ENCODE peak calls at places on chromosome 3, in five cellular contexts. One of them, this sample, is unnamed.

GRCh38 chr3:196966526-196967401 is 1.9 kb downstream of the PIGZ start:
- DNase-seq in Calu3: no peak
- DNase-seq in brain pericyte: no peak
- DNase-seq in T follicular helper cell: no peak
- DNase-seq in DMS153: no peak
- DNase-seq in this sample: no peak

GRCh38 chr3:134708671-134709070 is 57.8 kb upstream of the KY start:
- DNase-seq in Calu3: no peak
- DNase-seq in brain pericyte: no peak
- DNase-seq in T follicular helper cell: no peak
- DNase-seq in DMS153: no peak
- DNase-seq in this sample: no peak

GRCh38 chr3:53264718-53265117 is 8.9 kb upstream of the TKT start:
- DNase-seq in Calu3: no peak
- DNase-seq in brain pericyte: no peak
- DNase-seq in T follicular helper cell: no peak
- DNase-seq in DMS153: no peak
- DNase-seq in this sample: no peak

GRCh38 chr3:107206141-107206540 is 171.1 kb upstream of the CCDC54 start:
- DNase-seq in Calu3: peak
- DNase-seq in brain pericyte: no peak
- DNase-seq in T follicular helper cell: no peak
- DNase-seq in DMS153: no peak
- DNase-seq in this sample: no peak

GRCh38 chr3:150806436-150806835 is 43.5 kb upstream of the SIAH2 start:
- DNase-seq in Calu3: no peak
- DNase-seq in brain pericyte: no peak
- DNase-seq in T follicular helper cell: no peak
- DNase-seq in DMS153: no peak
- DNase-seq in this sample: no peak

GRCh38 chr3:31743690-31744089 is 211.0 kb downstream of the STT3B start:
- DNase-seq in Calu3: no peak
- DNase-seq in brain pericyte: no peak
- DNase-seq in T follicular helper cell: no peak
- DNase-seq in DMS153: peak
- DNase-seq in this sample: peak

GRCh38 chr3:64852738-64853137 is 164.9 kb upstream of the ADAMTS9 start:
- DNase-seq in Calu3: no peak
- DNase-seq in brain pericyte: no peak
- DNase-seq in T follicular helper cell: no peak
- DNase-seq in DMS153: no peak
- DNase-seq in this sample: no peak

GRCh38 chr3:150168694-150169093 is 198.0 kb upstream of the PFN2 start:
- DNase-seq in Calu3: no peak
- DNase-seq in brain pericyte: no peak
- DNase-seq in T follicular helper cell: no peak
- DNase-seq in DMS153: no peak
- DNase-seq in this sample: no peak

GRCh38 chr3:29759021-29759359 is 478.1 kb downstream of the RBMS3 start:
- DNase-seq in Calu3: no peak
- DNase-seq in brain pericyte: no peak
- DNase-seq in T follicular helper cell: no peak
- DNase-seq in DMS153: no peak
- DNase-seq in this sample: no peak

GRCh38 chr3:135089451-135089850 is 294.4 kb downstream of the EPHB1 start:
- DNase-seq in Calu3: no peak
- DNase-seq in brain pericyte: no peak
- DNase-seq in T follicular helper cell: no peak
- DNase-seq in DMS153: no peak
- DNase-seq in this sample: no peak

GRCh38 chr3:129348734-129349133 is 70.1 kb downstream of the HMCES start:
- DNase-seq in Calu3: no peak
- DNase-seq in brain pericyte: no peak
- DNase-seq in T follicular helper cell: no peak
- DNase-seq in DMS153: no peak
- DNase-seq in this sample: no peak

GRCh38 chr3:76063019-76063418 is 277.7 kb upstream of the ZNF717 start:
- DNase-seq in Calu3: no peak
- DNase-seq in brain pericyte: no peak
- DNase-seq in T follicular helper cell: no peak
- DNase-seq in DMS153: no peak
- DNase-seq in this sample: peak

GRCh38 chr3:169362261-169362660 is 301.3 kb downstream of the MECOM start:
- DNase-seq in Calu3: peak
- DNase-seq in brain pericyte: no peak
- DNase-seq in T follicular helper cell: no peak
- DNase-seq in DMS153: no peak
- DNase-seq in this sample: no peak

This sample was measured in mucosa of gallbladder.